ENCODE peak calls at places on chromosomes 12 and 14, in five cellular contexts. H, U, I, G and B are unnamed samples.

GRCh38 chr14:68787235-68787727 is 5.6 kb downstream of the ZFP36L1 start:
- DNase-seq in H (no peak), U (no peak), I (no peak), G (peak), B (no peak)

GRCh38 chr12:30692470-30692869 is 3.2 kb downstream of the IPO8 start:
- DNase-seq in H (no peak), U (no peak), I (no peak), G (no peak), B (no peak)

GRCh38 chr12:124385219-124385969 is 90.5 kb downstream of the RFLNA start:
- DNase-seq in H (no peak), U (peak), I (no peak), G (no peak), B (no peak)

GRCh38 chr12:75818863-75819262 is 212.7 kb downstream of the PHLDA1 start:
- DNase-seq in H (no peak), U (no peak), I (no peak), G (no peak), B (no peak)

GRCh38 chr12:76259071-76259470 is 89.1 kb downstream of the BBS10 start:
- DNase-seq in H (no peak), U (no peak), I (no peak), G (no peak), B (no peak)

GRCh38 chr12:124297389-124297788 is 2.5 kb downstream of the RFLNA start:
- DNase-seq in H (no peak), U (no peak), I (no peak), G (no peak), B (no peak)

GRCh38 chr12:93090768-93091172 is 161.7 kb upstream of the EEA1 start:
- DNase-seq in H (no peak), U (no peak), I (no peak), G (no peak), B (no peak)

GRCh38 chr14:94885481-94886155 is 115.7 kb upstream of the GSC start:
- DNase-seq in H (no peak), U (no peak), I (no peak), G (no peak), B (no peak)

GRCh38 chr12:46983959-46984833 is 95.2 kb upstream of the PCED1B start:
- DNase-seq in H (no peak), U (no peak), I (peak), G (peak), B (no peak)

GRCh38 chr12:106094304-106094703 is 44.5 kb downstream of the NUAK1 start:
- DNase-seq in H (no peak), U (no peak), I (no peak), G (no peak), B (no peak)

DNA sequence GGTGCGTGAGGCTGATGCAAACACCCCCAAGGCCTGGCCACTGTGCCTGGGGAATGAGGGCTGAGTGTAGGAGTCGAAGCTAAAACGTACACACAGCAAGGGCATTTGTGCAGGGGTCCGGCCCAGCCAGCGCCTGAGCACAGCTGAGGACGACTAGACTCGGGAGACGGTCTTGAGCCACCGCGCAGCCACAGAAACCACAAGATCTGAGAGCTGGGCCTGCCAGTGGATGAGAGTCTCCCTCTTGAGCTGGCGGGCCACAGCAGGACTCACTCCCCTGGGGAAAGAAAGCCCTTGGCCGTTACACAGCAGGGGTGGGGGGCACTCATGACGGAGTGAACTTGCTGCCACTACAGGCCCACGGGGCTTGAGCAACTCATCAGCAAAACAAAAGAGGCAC is 23.0 kb downstream of the STX2 start:
- DNase-seq in H (no peak), U (no peak), I (no peak), G (no peak), B (no peak)
- H3K27ac ChIP-seq in H (no peak), U (no peak), I (no peak), G (no peak), B (peak)

GRCh38 chr14:89458713-89459112 is 41.7 kb upstream of the FOXN3 start:
- DNase-seq in H (no peak), U (no peak), I (no peak), G (no peak), B (no peak)
- H3K27ac ChIP-seq in H (no peak), U (no peak), I (no peak), G (no peak), B (no peak)

DNA sequence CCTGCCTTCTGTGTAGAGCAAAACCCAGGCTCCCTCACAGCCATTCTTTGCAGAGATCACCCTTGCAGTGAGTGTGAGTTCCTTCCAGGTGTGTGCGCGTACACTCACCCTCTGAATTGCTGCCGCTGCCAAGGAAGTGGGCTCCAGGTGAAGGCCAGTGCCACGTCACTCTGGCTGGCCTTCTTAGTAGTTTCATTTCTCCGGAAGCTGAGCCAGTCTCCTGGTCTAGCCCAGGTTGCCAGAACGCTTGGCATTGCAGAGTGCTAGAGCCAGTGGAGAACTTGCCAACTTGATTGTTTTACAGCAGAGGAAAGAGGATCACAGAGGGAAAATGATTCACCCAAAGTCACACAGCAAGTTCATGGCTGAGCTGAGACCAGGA is 11.0 kb downstream of the CBLN3 start:
- DNase-seq in H (no peak), U (no peak), I (no peak), G (peak), B (no peak)
- H3K27ac ChIP-seq in H (no peak), U (no peak), I (no peak), G (peak), B (no peak)

GRCh38 chr12:122368361-122369073 is 54.0 kb downstream of the CLIP1 start:
- DNase-seq in H (no peak), U (no peak), I (peak), G (no peak), B (no peak)
- H3K27ac ChIP-seq in H (peak), U (peak), I (peak), G (no peak), B (no peak)

GRCh38 chr12:115297445-115297844 is 613.5 kb upstream of the TBX3 start:
- DNase-seq in H (no peak), U (no peak), I (no peak), G (no peak), B (no peak)
- H3K27ac ChIP-seq in H (no peak), U (no peak), I (no peak), G (no peak), B (no peak)